ENCODE peak calls at places on chromosome 6, in eight cellular contexts. One of them, this sample, is unnamed.
A peak's percentile ranks its signal among the peaks of the same experiment; 100 is the strongest.

GRCh38 chr6:35400901-35401311 is 51.2 kb upstream of the FANCE start:
- DNase-seq in ascending aorta: no peak
- DNase-seq in dorsolateral prefrontal cortex: no peak
- DNase-seq in upper lobe of left lung: peak; percentile 31
- DNase-seq in AG09309: no peak
- DNase-seq in fibroblast of mammary gland: peak; percentile 43
- DNase-seq in HepG2: no peak
- DNase-seq in CD4-positive, alpha-beta memory T cell: no peak
- DNase-seq in this sample: no peak

GRCh38 chr6:70198825-70199224 is 104.1 kb downstream of the COL9A1 start:
- DNase-seq in ascending aorta: no peak
- DNase-seq in dorsolateral prefrontal cortex: no peak
- DNase-seq in upper lobe of left lung: no peak
- DNase-seq in AG09309: no peak
- DNase-seq in fibroblast of mammary gland: no peak
- DNase-seq in HepG2: no peak
- DNase-seq in CD4-positive, alpha-beta memory T cell: no peak
- DNase-seq in this sample: no peak

GRCh38 chr6:132020138-132020551 is 69.0 kb upstream of the CCN2 start:
- DNase-seq in ascending aorta: peak; percentile 84
- DNase-seq in dorsolateral prefrontal cortex: no peak
- DNase-seq in upper lobe of left lung: peak; percentile 28
- DNase-seq in AG09309: no peak
- DNase-seq in fibroblast of mammary gland: peak; percentile 58
- DNase-seq in HepG2: no peak
- DNase-seq in CD4-positive, alpha-beta memory T cell: no peak
- DNase-seq in this sample: no peak

GRCh38 chr6:76264466-76264865 is 192.0 kb upstream of the IMPG1 start:
- DNase-seq in ascending aorta: no peak
- DNase-seq in dorsolateral prefrontal cortex: peak; percentile 14
- DNase-seq in upper lobe of left lung: no peak
- DNase-seq in AG09309: no peak
- DNase-seq in fibroblast of mammary gland: no peak
- DNase-seq in HepG2: no peak
- DNase-seq in CD4-positive, alpha-beta memory T cell: no peak
- DNase-seq in this sample: no peak

GRCh38 chr6:143337201-143337949 is 113.1 kb downstream of the ADAT2 start:
- DNase-seq in ascending aorta: no peak
- DNase-seq in dorsolateral prefrontal cortex: peak; percentile 16
- DNase-seq in upper lobe of left lung: no peak
- DNase-seq in AG09309: no peak
- DNase-seq in fibroblast of mammary gland: no peak
- DNase-seq in HepG2: peak; percentile 16
- DNase-seq in CD4-positive, alpha-beta memory T cell: peak; percentile 38
- DNase-seq in this sample: peak; percentile 27

GRCh38 chr6:102799051-102799450 is 1405.5 kb downstream of the GRIK2 start:
- DNase-seq in ascending aorta: no peak
- DNase-seq in dorsolateral prefrontal cortex: no peak
- DNase-seq in upper lobe of left lung: no peak
- DNase-seq in AG09309: no peak
- DNase-seq in fibroblast of mammary gland: no peak
- DNase-seq in HepG2: no peak
- DNase-seq in CD4-positive, alpha-beta memory T cell: no peak
- DNase-seq in this sample: no peak

GRCh38 chr6:105798057-105798456 is 288.1 kb upstream of the PRDM1 start:
- DNase-seq in ascending aorta: peak; percentile 63
- DNase-seq in dorsolateral prefrontal cortex: no peak
- DNase-seq in upper lobe of left lung: no peak
- DNase-seq in AG09309: peak; percentile 96
- DNase-seq in fibroblast of mammary gland: peak; percentile 96
- DNase-seq in HepG2: no peak
- DNase-seq in CD4-positive, alpha-beta memory T cell: no peak
- DNase-seq in this sample: no peak

GRCh38 chr6:38396209-38396608 is 243.5 kb downstream of the BTBD9 start:
- DNase-seq in ascending aorta: no peak
- DNase-seq in dorsolateral prefrontal cortex: no peak
- DNase-seq in upper lobe of left lung: no peak
- DNase-seq in AG09309: no peak
- DNase-seq in fibroblast of mammary gland: no peak
- DNase-seq in HepG2: no peak
- DNase-seq in CD4-positive, alpha-beta memory T cell: no peak
- DNase-seq in this sample: no peak

GRCh38 chr6:39344821-39345280 is 22.3 kb upstream of the KCNK16 start:
- DNase-seq in ascending aorta: no peak
- DNase-seq in dorsolateral prefrontal cortex: no peak
- DNase-seq in upper lobe of left lung: peak; percentile 54
- DNase-seq in AG09309: no peak
- DNase-seq in fibroblast of mammary gland: no peak
- DNase-seq in HepG2: no peak
- DNase-seq in CD4-positive, alpha-beta memory T cell: no peak
- DNase-seq in this sample: no peak

GRCh38 chr6:84785676-84786075 is 21.3 kb upstream of the TBX18 start:
- DNase-seq in ascending aorta: no peak
- DNase-seq in dorsolateral prefrontal cortex: no peak
- DNase-seq in upper lobe of left lung: no peak
- DNase-seq in AG09309: no peak
- DNase-seq in fibroblast of mammary gland: peak; percentile 69
- DNase-seq in HepG2: no peak
- DNase-seq in CD4-positive, alpha-beta memory T cell: no peak
- DNase-seq in this sample: no peak

GRCh38 chr6:97203343-97203742 is 79.7 kb downstream of the MMS22L start:
- DNase-seq in ascending aorta: no peak
- DNase-seq in dorsolateral prefrontal cortex: no peak
- DNase-seq in upper lobe of left lung: no peak
- DNase-seq in AG09309: no peak
- DNase-seq in fibroblast of mammary gland: peak; percentile 17
- DNase-seq in HepG2: no peak
- DNase-seq in CD4-positive, alpha-beta memory T cell: no peak
- DNase-seq in this sample: no peak

GRCh38 chr6:33323623-33323948 is 6.0 kb upstream of the ZBTB22 start:
- DNase-seq in ascending aorta: no peak
- DNase-seq in dorsolateral prefrontal cortex: no peak
- DNase-seq in upper lobe of left lung: no peak
- DNase-seq in AG09309: no peak
- DNase-seq in fibroblast of mammary gland: no peak
- DNase-seq in HepG2: no peak
- DNase-seq in CD4-positive, alpha-beta memory T cell: no peak
- DNase-seq in this sample: no peak

GRCh38 chr6:136921521-136921935 is 573 bp upstream of the SLC35D3 start:
- DNase-seq in ascending aorta: no peak
- DNase-seq in dorsolateral prefrontal cortex: no peak
- DNase-seq in upper lobe of left lung: no peak
- DNase-seq in AG09309: no peak
- DNase-seq in fibroblast of mammary gland: no peak
- DNase-seq in HepG2: no peak
- DNase-seq in CD4-positive, alpha-beta memory T cell: no peak
- DNase-seq in this sample: no peak

GRCh38 chr6:81049425-81050042 is 702.9 kb downstream of the TENT5A start:
- DNase-seq in ascending aorta: no peak
- DNase-seq in dorsolateral prefrontal cortex: no peak
- DNase-seq in upper lobe of left lung: no peak
- DNase-seq in AG09309: no peak
- DNase-seq in fibroblast of mammary gland: peak; percentile 41
- DNase-seq in HepG2: no peak
- DNase-seq in CD4-positive, alpha-beta memory T cell: no peak
- DNase-seq in this sample: no peak

GRCh38 chr6:13273931-13274706 is 54.2 kb downstream of the TBC1D7 start:
- DNase-seq in ascending aorta: no peak
- DNase-seq in dorsolateral prefrontal cortex: no peak
- DNase-seq in upper lobe of left lung: peak; percentile 71
- DNase-seq in AG09309: no peak
- DNase-seq in fibroblast of mammary gland: no peak
- DNase-seq in HepG2: no peak
- DNase-seq in CD4-positive, alpha-beta memory T cell: peak; percentile 79
- DNase-seq in this sample: peak; percentile 13

GRCh38 chr6:1622220-1622841 is 12.6 kb downstream of the FOXC1 start:
- DNase-seq in ascending aorta: no peak
- DNase-seq in dorsolateral prefrontal cortex: no peak
- DNase-seq in upper lobe of left lung: no peak
- DNase-seq in AG09309: no peak
- DNase-seq in fibroblast of mammary gland: no peak
- DNase-seq in HepG2: no peak
- DNase-seq in CD4-positive, alpha-beta memory T cell: no peak
- DNase-seq in this sample: no peak

GRCh38 chr6:1624848-1625341 is 15.2 kb downstream of the FOXC1 start:
- DNase-seq in ascending aorta: no peak
- DNase-seq in dorsolateral prefrontal cortex: no peak
- DNase-seq in upper lobe of left lung: no peak
- DNase-seq in AG09309: no peak
- DNase-seq in fibroblast of mammary gland: no peak
- DNase-seq in HepG2: no peak
- DNase-seq in CD4-positive, alpha-beta memory T cell: no peak
- DNase-seq in this sample: no peak

GRCh38 chr6:1622851-1623768 is 13.4 kb downstream of the FOXC1 start:
- DNase-seq in ascending aorta: no peak
- DNase-seq in dorsolateral prefrontal cortex: no peak
- DNase-seq in upper lobe of left lung: no peak
- DNase-seq in AG09309: no peak
- DNase-seq in fibroblast of mammary gland: no peak
- DNase-seq in HepG2: no peak
- DNase-seq in CD4-positive, alpha-beta memory T cell: no peak
- DNase-seq in this sample: no peak

GRCh38 chr6:1624071-1624847 is 14.5 kb downstream of the FOXC1 start:
- DNase-seq in ascending aorta: no peak
- DNase-seq in dorsolateral prefrontal cortex: no peak
- DNase-seq in upper lobe of left lung: no peak
- DNase-seq in AG09309: no peak
- DNase-seq in fibroblast of mammary gland: no peak
- DNase-seq in HepG2: no peak
- DNase-seq in CD4-positive, alpha-beta memory T cell: no peak
- DNase-seq in this sample: no peak

GRCh38 chr6:1623769-1624070 is 14.0 kb downstream of the FOXC1 start:
- DNase-seq in ascending aorta: no peak
- DNase-seq in dorsolateral prefrontal cortex: no peak
- DNase-seq in upper lobe of left lung: no peak
- DNase-seq in AG09309: no peak
- DNase-seq in fibroblast of mammary gland: no peak
- DNase-seq in HepG2: no peak
- DNase-seq in CD4-positive, alpha-beta memory T cell: no peak
- DNase-seq in this sample: no peak
- H3K4me3 ChIP-seq in ascending aorta: peak overlapping the region; percentile 94
- H3K4me3 ChIP-seq in dorsolateral prefrontal cortex: peak overlapping the region; percentile 45
- H3K4me3 ChIP-seq in upper lobe of left lung: peak overlapping the region; percentile 56
- H3K4me3 ChIP-seq in AG09309: no peak overlapping the region
- H3K4me3 ChIP-seq in fibroblast of mammary gland: no peak overlapping the region
- H3K4me3 ChIP-seq in HepG2: no peak overlapping the region
- H3K4me3 ChIP-seq in CD4-positive, alpha-beta memory T cell: no peak overlapping the region
- H3K4me3 ChIP-seq in this sample: no peak overlapping the region

DNA sequence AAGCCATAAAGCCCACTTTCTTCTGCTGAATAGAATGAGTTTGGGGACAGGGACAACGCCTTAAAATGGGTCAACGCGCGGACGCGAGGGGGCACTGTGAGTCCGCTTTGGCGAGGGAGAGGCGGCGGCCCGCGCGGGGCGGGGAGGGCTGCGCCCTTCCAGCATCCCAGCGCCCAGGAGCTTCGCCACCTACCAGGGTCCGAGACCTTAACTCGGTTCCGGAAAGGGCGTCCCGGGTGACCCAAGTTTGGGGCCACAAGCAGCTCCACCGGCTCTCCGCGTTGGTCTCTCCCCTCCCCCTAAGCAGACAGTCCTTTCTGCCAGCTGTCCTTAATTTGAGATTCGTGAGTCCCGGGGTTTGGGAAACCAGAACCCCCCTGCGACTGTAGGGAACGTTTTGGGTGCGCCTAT is 1.8 kb upstream of the SAMD5 start:
- DNase-seq in ascending aorta: peak; percentile 75
- DNase-seq in dorsolateral prefrontal cortex: peak; percentile 73
- DNase-seq in upper lobe of left lung: peak; percentile 60
- DNase-seq in AG09309: no peak
- DNase-seq in fibroblast of mammary gland: peak; percentile 49
- DNase-seq in HepG2: peak; percentile 38
- DNase-seq in CD4-positive, alpha-beta memory T cell: no peak
- DNase-seq in this sample: no peak
- H3K4me3 ChIP-seq in ascending aorta: peak overlapping the region; percentile 80
- H3K4me3 ChIP-seq in dorsolateral prefrontal cortex: peak overlapping the region; percentile 70
- H3K4me3 ChIP-seq in upper lobe of left lung: peak overlapping the region; percentile 71
- H3K4me3 ChIP-seq in AG09309: peak overlapping the region; percentile 96
- H3K4me3 ChIP-seq in fibroblast of mammary gland: peak overlapping the region; percentile 57
- H3K4me3 ChIP-seq in HepG2: no peak overlapping the region
- H3K4me3 ChIP-seq in CD4-positive, alpha-beta memory T cell: no peak overlapping the region
- H3K4me3 ChIP-seq in this sample: no peak overlapping the region

DNA sequence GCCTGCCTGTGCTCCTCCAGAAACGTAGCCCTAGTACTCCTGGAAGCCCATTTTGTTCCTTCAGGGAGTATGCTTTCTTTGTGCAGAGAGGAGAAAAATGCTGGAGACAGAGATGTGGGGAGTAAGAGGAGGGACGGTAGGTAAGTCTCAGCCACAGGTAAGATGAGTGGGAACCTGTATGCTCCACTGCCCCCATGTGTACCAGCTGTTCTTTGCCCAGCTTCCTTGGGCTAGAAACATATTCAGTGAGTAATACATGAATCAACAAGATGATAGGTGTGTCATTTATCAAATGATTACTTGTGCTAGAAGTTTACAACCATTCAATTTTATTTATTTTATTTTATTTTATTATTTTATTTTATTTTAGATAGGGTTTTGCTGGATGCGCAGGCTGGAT is 13.6 kb upstream of the CEP85L start:
- DNase-seq in ascending aorta: no peak
- DNase-seq in dorsolateral prefrontal cortex: no peak
- DNase-seq in upper lobe of left lung: no peak
- DNase-seq in AG09309: no peak
- DNase-seq in fibroblast of mammary gland: no peak
- DNase-seq in HepG2: no peak
- DNase-seq in CD4-positive, alpha-beta memory T cell: peak; percentile 45
- DNase-seq in this sample: no peak
- H3K4me3 ChIP-seq in ascending aorta: no peak overlapping the region
- H3K4me3 ChIP-seq in dorsolateral prefrontal cortex: no peak overlapping the region
- H3K4me3 ChIP-seq in upper lobe of left lung: no peak overlapping the region
- H3K4me3 ChIP-seq in AG09309: no peak overlapping the region
- H3K4me3 ChIP-seq in fibroblast of mammary gland: no peak overlapping the region
- H3K4me3 ChIP-seq in HepG2: no peak overlapping the region
- H3K4me3 ChIP-seq in CD4-positive, alpha-beta memory T cell: no peak overlapping the region
- H3K4me3 ChIP-seq in this sample: peak overlapping the region; percentile 44

GRCh38 chr6:22363966-22364296 is 67.1 kb upstream of the PRL start:
- DNase-seq in ascending aorta: no peak
- DNase-seq in dorsolateral prefrontal cortex: no peak
- DNase-seq in upper lobe of left lung: no peak
- DNase-seq in AG09309: no peak
- DNase-seq in fibroblast of mammary gland: peak; percentile 8
- DNase-seq in HepG2: no peak
- DNase-seq in CD4-positive, alpha-beta memory T cell: no peak
- DNase-seq in this sample: no peak

GRCh38 chr6:22362361-22362760 is 65.5 kb upstream of the PRL start:
- DNase-seq in ascending aorta: no peak
- DNase-seq in dorsolateral prefrontal cortex: no peak
- DNase-seq in upper lobe of left lung: no peak
- DNase-seq in AG09309: no peak
- DNase-seq in fibroblast of mammary gland: no peak
- DNase-seq in HepG2: no peak
- DNase-seq in CD4-positive, alpha-beta memory T cell: no peak
- DNase-seq in this sample: no peak

GRCh38 chr6:22364314-22364713 is 67.5 kb upstream of the PRL start:
- DNase-seq in ascending aorta: no peak
- DNase-seq in dorsolateral prefrontal cortex: no peak
- DNase-seq in upper lobe of left lung: no peak
- DNase-seq in AG09309: no peak
- DNase-seq in fibroblast of mammary gland: peak; percentile 60
- DNase-seq in HepG2: no peak
- DNase-seq in CD4-positive, alpha-beta memory T cell: no peak
- DNase-seq in this sample: no peak

GRCh38 chr6:22361576-22361975 is 64.7 kb upstream of the PRL start:
- DNase-seq in ascending aorta: no peak
- DNase-seq in dorsolateral prefrontal cortex: no peak
- DNase-seq in upper lobe of left lung: no peak
- DNase-seq in AG09309: no peak
- DNase-seq in fibroblast of mammary gland: no peak
- DNase-seq in HepG2: no peak
- DNase-seq in CD4-positive, alpha-beta memory T cell: no peak
- DNase-seq in this sample: no peak

GRCh38 chr6:22363166-22363965 is 66.5 kb upstream of the PRL start:
- DNase-seq in ascending aorta: no peak
- DNase-seq in dorsolateral prefrontal cortex: no peak
- DNase-seq in upper lobe of left lung: no peak
- DNase-seq in AG09309: no peak
- DNase-seq in fibroblast of mammary gland: no peak
- DNase-seq in HepG2: peak; percentile 13
- DNase-seq in CD4-positive, alpha-beta memory T cell: no peak
- DNase-seq in this sample: no peak
- H3K4me3 ChIP-seq in ascending aorta: no peak overlapping the region
- H3K4me3 ChIP-seq in dorsolateral prefrontal cortex: no peak overlapping the region
- H3K4me3 ChIP-seq in upper lobe of left lung: no peak overlapping the region
- H3K4me3 ChIP-seq in AG09309: no peak overlapping the region
- H3K4me3 ChIP-seq in fibroblast of mammary gland: no peak overlapping the region
- H3K4me3 ChIP-seq in HepG2: no peak overlapping the region
- H3K4me3 ChIP-seq in CD4-positive, alpha-beta memory T cell: no peak overlapping the region
- H3K4me3 ChIP-seq in this sample: no peak overlapping the region

This sample was measured in naive thymus-derived CD4-positive, alpha-beta T cell.